ENCODE peak calls at places on chromosomes 6 and 20, in nine cellular contexts. A is endothelial cell of umbilical vein, S is upper lobe of left lung, T is HCT116, V is esophagus muscularis mucosa, E is Panc1, U is transverse colon, D is spleen, W is SK-N-SH. K is an unnamed sample.

GRCh38 chr6:149990672-149991402 is 27.1 kb downstream of the ULBP1 start:
- DNase-seq in A (no peak), S (no peak), T (no peak), V (no peak), E (no peak), U (no peak), D (no peak), W (peak; percentile 39), K (peak; percentile 48)

GRCh38 chr6:106509420-106510089 is 119.7 kb downstream of the RTN4IP1 start:
- DNase-seq in A (no peak), S (peak; percentile 32), T (no peak), V (no peak), E (no peak), U (no peak), D (peak; percentile 83), W (peak; percentile 17), K (no peak)

GRCh38 chr6:21265264-21266044 is 328.1 kb upstream of the SOX4 start:
- DNase-seq in A (no peak), S (no peak), T (no peak), V (no peak), E (no peak), U (no peak), D (no peak), W (no peak), K (no peak)

GRCh38 chr6:144150673-144151009 is 324 bp downstream of the STX11 start:
- DNase-seq in A (peak; percentile 56), S (peak; percentile 49), T (peak; percentile 41), V (no peak), E (no peak), U (peak; percentile 29), D (peak; percentile 85), W (no peak), K (no peak)

GRCh38 chr20:35616465-35617396 is 1.1 kb downstream of the SPAG4 start:
- DNase-seq in A (peak; percentile 100), S (peak; percentile 100), T (peak; percentile 99), V (no peak), E (peak; percentile 99), U (peak; percentile 93), D (peak; percentile 96), W (peak; percentile 83), K (peak; percentile 85)

GRCh38 chr6:109793793-109794192 is 102.7 kb downstream of the FIG4 start:
- DNase-seq in A (peak; percentile 93), S (peak; percentile 48), T (peak; percentile 83), V (no peak), E (peak; percentile 91), U (peak; percentile 33), D (no peak), W (no peak), K (no peak)

GRCh38 chr20:9021699-9022098 is 47.2 kb upstream of the PLCB4 start:
- DNase-seq in A (no peak), S (no peak), T (no peak), V (no peak), E (no peak), U (no peak), D (no peak), W (no peak), K (peak; percentile 26)

GRCh38 chr20:56194042-56194441 is 54.5 kb upstream of the MC3R start:
- DNase-seq in A (no peak), S (no peak), T (no peak), V (no peak), E (no peak), U (no peak), D (no peak), W (no peak), K (no peak)

GRCh38 chr6:154721460-154721859 is 11.8 kb upstream of the SCAF8 start:
- DNase-seq in A (no peak), S (no peak), T (no peak), V (no peak), E (no peak), U (no peak), D (no peak), W (no peak), K (peak; percentile 27)

GRCh38 chr20:58436868-58437645 is 48.0 kb downstream of the VAPB start:
- DNase-seq in A (no peak), S (no peak), T (no peak), V (no peak), E (no peak), U (no peak), D (no peak), W (no peak), K (no peak)

GRCh38 chr6:87407531-87407895 is 259 bp upstream of the CFAP206 start:
- DNase-seq in A (peak; percentile 62), S (peak; percentile 32), T (peak; percentile 12), V (no peak), E (peak; percentile 25), U (no peak), D (no peak), W (no peak), K (no peak)

GRCh38 chr6:94559829-94560537 is 1017.4 kb upstream of the MANEA start:
- DNase-seq in A (no peak), S (no peak), T (no peak), V (no peak), E (no peak), U (no peak), D (no peak), W (no peak), K (no peak)

GRCh38 chr6:149380523-149380922 is 19.5 kb upstream of the SUMO4 start:
- DNase-seq in A (no peak), S (no peak), T (no peak), V (no peak), E (no peak), U (no peak), D (no peak), W (no peak), K (no peak)

GRCh38 chr20:46142124-46142523 is 24.0 kb downstream of the CD40 start:
- DNase-seq in A (no peak), S (no peak), T (no peak), V (no peak), E (no peak), U (no peak), D (no peak), W (no peak), K (no peak)

GRCh38 chr20:36407196-36407733 is 101.1 kb downstream of the DLGAP4 start:
- DNase-seq in A (no peak), S (no peak), T (no peak), V (no peak), E (no peak), U (no peak), D (no peak), W (no peak), K (no peak)

GRCh38 chr6:79570802-79571367 is 33.7 kb upstream of the LCA5 start:
- DNase-seq in A (peak; percentile 74), S (no peak), T (no peak), V (no peak), E (no peak), U (no peak), D (no peak), W (peak; percentile 54), K (no peak)
- H3K4me1 ChIP-seq in A (peaks cover 25% of the 10 kb centered on the region), S (peaks cover 4% of the 10 kb centered on the region), T (peaks cover 28% of the 10 kb centered on the region), V (peaks cover 12% of the 10 kb centered on the region), E (peaks cover 17% of the 10 kb centered on the region), U (peaks cover 25% of the 10 kb centered on the region), D (peaks cover 6% of the 10 kb centered on the region), W (peaks cover 6% of the 10 kb centered on the region), K (no peaks in the 10 kb centered on the region)

DNA sequence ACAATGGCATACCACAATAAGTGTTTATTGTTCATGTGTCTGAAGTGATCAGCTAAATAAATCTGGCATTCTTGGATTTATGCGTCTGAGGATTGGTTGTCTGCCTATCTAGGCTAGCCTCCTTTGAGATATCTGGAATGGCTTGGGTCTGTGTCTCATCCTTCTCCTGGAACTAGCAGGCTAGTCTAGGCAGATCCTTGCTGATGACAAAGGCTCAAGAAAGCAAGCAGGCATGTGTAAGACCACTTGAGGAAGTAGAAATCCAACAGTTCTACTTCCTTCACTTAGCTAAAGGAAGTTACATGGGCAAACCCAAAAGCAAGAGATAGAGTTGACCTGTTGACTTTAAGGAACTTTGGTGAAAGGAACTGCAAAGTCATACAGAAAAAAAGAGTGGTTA is 672.7 kb downstream of the MAFB start:
- DNase-seq in A (no peak), S (no peak), T (no peak), V (no peak), E (no peak), U (no peak), D (no peak), W (no peak), K (no peak)
- H3K27ac ChIP-seq in A (no peak overlapping the region), S (no peak overlapping the region), T (no peak overlapping the region), V (no peak overlapping the region), E (no peak overlapping the region), U (no peak overlapping the region), D (no peak overlapping the region), W (no peak overlapping the region), K (no peak overlapping the region)

GRCh38 chr20:20488388-20488787 is 120.5 kb downstream of the INSM1 start:
- DNase-seq in A (no peak), S (no peak), T (no peak), V (no peak), E (no peak), U (no peak), D (no peak), W (no peak), K (no peak)
- TF ChIP-seq POLR2AphosphoS5 in A (no peak), S (no peak), T (no peak), V (no peak), E (no peak), U (no peak), D (no peak), W (no peak), K (no peak)

GRCh38 chr6:100665041-100665380 is 200.3 kb upstream of the SIM1 start:
- DNase-seq in A (no peak), S (no peak), T (no peak), V (no peak), E (no peak), U (peak; percentile 19), D (no peak), W (no peak), K (no peak)
- H3K4me1 ChIP-seq in A (peaks cover 4% of the 10 kb centered on the region), S (no peaks in the 10 kb centered on the region), T (no peaks in the 10 kb centered on the region), V (peaks cover 5% of the 10 kb centered on the region), E (peaks cover 7% of the 10 kb centered on the region), U (no peaks in the 10 kb centered on the region), D (no peaks in the 10 kb centered on the region), W (no peaks in the 10 kb centered on the region), K (no peaks in the 10 kb centered on the region)

GRCh38 chr6:26538572-26538902 is 371 bp downstream of the HMGN4 start:
- DNase-seq in A (no peak), S (no peak), T (no peak), V (no peak), E (no peak), U (no peak), D (no peak), W (no peak), K (no peak)

GRCh38 chr6:26537160-26537845 is 863 bp upstream of the HMGN4 start:
- DNase-seq in A (peak; percentile 97), S (peak; percentile 94), T (peak; percentile 92), V (peak; percentile 99), E (peak; percentile 97), U (peak; percentile 92), D (peak; percentile 94), W (peak; percentile 78), K (peak; percentile 93)

GRCh38 chr6:26537846-26538571 is at the start of gene HMGN4:
- DNase-seq in A (peak; percentile 93), S (peak; percentile 81), T (peak; percentile 81), V (peak; percentile 94), E (peak; percentile 92), U (peak; percentile 85), D (peak; percentile 94), W (peak; percentile 87), K (peak; percentile 71)

GRCh38 chr6:26534681-26535465 is 3.3 kb upstream of the HMGN4 start:
- DNase-seq in A (no peak), S (no peak), T (no peak), V (no peak), E (no peak), U (peak; percentile 54), D (no peak), W (no peak), K (no peak)

GRCh38 chr6:26536571-26537159 is 1.5 kb upstream of the HMGN4 start:
- DNase-seq in A (peak; percentile 58), S (no peak), T (no peak), V (no peak), E (no peak), U (peak; percentile 52), D (no peak), W (peak; percentile 41), K (no peak)
- H3K27ac ChIP-seq in A (peak overlapping the region; percentile 85), S (peak overlapping the region; percentile 96), T (peak overlapping the region; percentile 72), V (peak overlapping the region; percentile 91), E (peak overlapping the region; percentile 85), U (peak overlapping the region; percentile 96), D (peak overlapping the region; percentile 96), W (peak overlapping the region; percentile 96), K (peak overlapping the region; percentile 96)